ENCODE peak calls at places on chromosomes 1 and 21, in six cellular contexts. W is H9, Q is neuronal stem cell, D is H1, C is IMR-90, Y is trophoblast cell. G is an unnamed sample.

GRCh38 chr1:231196728-231197127 is 34.9 kb downstream of the TRIM67 start:
- DNase-seq in Q (no peak), D (no peak), W (no peak), C (no peak), Y (no peak), G (no peak)

GRCh38 chr1:165904948-165905347 is 77.5 kb downstream of the UCK2 start:
- DNase-seq in Y (no peak), Q (no peak), D (no peak), W (no peak), C (no peak), G (no peak)

GRCh38 chr1:12580054-12580887 is 37.7 kb downstream of the DHRS3 start:
- DNase-seq in Y (no peak), W (no peak), C (peak; percentile 51), D (no peak), Q (no peak), G (peak; percentile 43)

GRCh38 chr1:41840592-41841246 is 78.0 kb downstream of the HIVEP3 start:
- DNase-seq in D (no peak), W (no peak), Q (no peak), C (no peak), Y (no peak), G (no peak)

GRCh38 chr1:81682490-81682889 is 118.2 kb upstream of the ADGRL2 start:
- DNase-seq in W (peak; percentile 39), Q (no peak), C (peak; percentile 39), D (no peak), Y (peak; percentile 28), G (no peak)

GRCh38 chr1:178399177-178399728 is 97.5 kb downstream of the CLEC20A start:
- DNase-seq in W (peak; percentile 25), C (no peak), Y (no peak), D (no peak), Q (no peak), G (no peak)

GRCh38 chr1:151907363-151908139 is 1.8 kb downstream of the THEM4 start:
- DNase-seq in D (no peak), Q (peak; percentile 12), C (no peak), Y (no peak), W (no peak), G (no peak)

GRCh38 chr21:45974073-45975016 is 7.2 kb upstream of the COL6A1 start:
- DNase-seq in Q (no peak), C (peak; percentile 82), D (peak; percentile 78), W (peak; percentile 69), Y (no peak), G (peak; percentile 95)

GRCh38 chr1:227556288-227556687 is 7.1 kb upstream of the ZNF678 start:
- DNase-seq in C (no peak), Y (no peak), W (no peak), Q (no peak), D (no peak), G (no peak)

GRCh38 chr1:108644984-108645383 is 15.9 kb downstream of the HENMT1 start:
- DNase-seq in Y (no peak), D (no peak), Q (no peak), W (no peak), C (no peak), G (no peak)

GRCh38 chr1:193727850-193728249 is 541.4 kb upstream of the B3GALT2 start:
- DNase-seq in D (no peak), Q (no peak), Y (no peak), W (no peak), C (no peak), G (no peak)

GRCh38 chr1:192445849-192446489 is 129.2 kb downstream of the RGS21 start:
- DNase-seq in C (peak; percentile 60), W (no peak), D (peak; percentile 67), Y (peak; percentile 76), Q (peak; percentile 42), G (peak; percentile 54)

GRCh38 chr1:234845097-234845660 is 235.2 kb upstream of the IRF2BP2 start:
- DNase-seq in D (no peak), Y (no peak), Q (no peak), W (no peak), C (no peak), G (no peak)

GRCh38 chr1:93692983-93693591 is 11.4 kb upstream of the BCAR3 start:
- DNase-seq in W (no peak), Y (peak; percentile 79), Q (no peak), C (peak; percentile 90), D (no peak), G (peak; percentile 79)

GRCh38 chr1:100524355-100524754 is 13.6 kb upstream of the GPR88 start:
- DNase-seq in C (no peak), Q (no peak), D (no peak), W (no peak), Y (no peak), G (no peak)

GRCh38 chr1:100523038-100523649 is 14.8 kb upstream of the GPR88 start:
- DNase-seq in W (no peak), C (peak; percentile 21), Y (peak; percentile 6), D (no peak), Q (no peak), G (peak; percentile 23)

GRCh38 chr1:100528861-100529260 is 9.1 kb upstream of the GPR88 start:
- DNase-seq in Y (no peak), W (no peak), C (peak; percentile 64), Q (no peak), D (no peak), G (no peak)

GRCh38 chr1:100530141-100530540 is 7.8 kb upstream of the GPR88 start:
- DNase-seq in Q (no peak), C (no peak), W (no peak), D (no peak), Y (no peak), G (no peak)

GRCh38 chr1:100526894-100527293 is 11.0 kb upstream of the GPR88 start:
- DNase-seq in Y (no peak), C (no peak), D (no peak), Q (no peak), W (no peak), G (no peak)
- H4K91ac ChIP-seq in Y (no peak overlapping the region), C (no peak overlapping the region), D (no peak overlapping the region), Q (no peak overlapping the region), W (no peak overlapping the region), G (no peak overlapping the region)

DNA sequence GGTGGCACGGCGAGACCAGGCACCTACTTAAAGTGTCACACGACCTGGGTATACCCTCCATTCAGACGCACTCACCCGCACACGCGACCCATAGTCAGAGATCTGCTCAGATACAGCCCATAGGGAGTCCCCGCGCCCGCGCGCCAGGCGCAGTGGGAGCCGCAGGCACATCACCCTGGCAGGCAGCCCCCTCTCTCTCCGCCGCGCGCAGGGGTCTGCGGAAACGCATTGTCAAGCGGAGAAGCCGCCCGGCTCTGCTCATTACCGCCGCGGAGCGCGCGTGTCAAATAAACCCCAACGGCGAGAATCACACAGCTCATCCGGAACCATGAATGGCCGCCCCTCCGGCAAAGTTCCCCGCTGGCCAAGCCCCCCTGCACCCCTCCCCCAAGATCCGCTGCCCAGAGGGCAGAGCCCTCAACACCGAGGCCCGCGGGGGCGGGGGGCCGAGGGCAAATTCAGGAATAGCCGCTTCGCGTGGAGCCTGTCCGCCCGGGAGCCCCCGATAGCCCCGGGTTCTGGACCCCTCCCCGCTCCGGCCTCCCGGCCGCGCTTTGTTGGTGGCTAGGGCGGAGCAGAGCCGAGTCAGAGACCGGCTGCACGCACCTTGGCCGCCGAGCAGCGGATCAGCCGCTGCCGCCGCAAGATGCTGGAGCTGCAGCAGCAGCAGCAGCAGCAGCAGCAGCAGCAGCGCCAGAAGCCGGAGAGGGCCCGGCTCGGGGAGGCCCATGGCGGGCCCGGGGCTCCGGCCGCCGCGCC is 508 bp downstream of the LRP8 start:
- DNase-seq in Q (peak; percentile 50), C (peak; percentile 15), Y (peak; percentile 51), W (peak; percentile 52), D (peak; percentile 76), G (peak; percentile 69)
- H2BK120ac ChIP-seq in Q (peak overlapping the region; percentile 63), C (no peak overlapping the region), Y (no peak overlapping the region), W (no peak overlapping the region), D (no peak overlapping the region), G (peak overlapping the region; percentile 52)

GRCh38 chr1:207910678-207911354 is at the start of gene CD34:
- DNase-seq in W (peak; percentile 54), C (no peak), Y (peak; percentile 2), D (peak; percentile 72), Q (peak; percentile 23), G (no peak)

GRCh38 chr1:207904377-207904902 is 6.5 kb downstream of the CD34 start:
- DNase-seq in Q (no peak), Y (no peak), C (no peak), W (no peak), D (no peak), G (no peak)

GRCh38 chr1:207909687-207910086 is 1.2 kb downstream of the CD34 start:
- DNase-seq in D (no peak), Q (no peak), Y (no peak), C (no peak), W (no peak), G (no peak)

GRCh38 chr1:207911983-207912760 is 1.2 kb upstream of the CD34 start:
- DNase-seq in C (no peak), Y (no peak), D (no peak), W (no peak), Q (no peak), G (no peak)

DNA sequence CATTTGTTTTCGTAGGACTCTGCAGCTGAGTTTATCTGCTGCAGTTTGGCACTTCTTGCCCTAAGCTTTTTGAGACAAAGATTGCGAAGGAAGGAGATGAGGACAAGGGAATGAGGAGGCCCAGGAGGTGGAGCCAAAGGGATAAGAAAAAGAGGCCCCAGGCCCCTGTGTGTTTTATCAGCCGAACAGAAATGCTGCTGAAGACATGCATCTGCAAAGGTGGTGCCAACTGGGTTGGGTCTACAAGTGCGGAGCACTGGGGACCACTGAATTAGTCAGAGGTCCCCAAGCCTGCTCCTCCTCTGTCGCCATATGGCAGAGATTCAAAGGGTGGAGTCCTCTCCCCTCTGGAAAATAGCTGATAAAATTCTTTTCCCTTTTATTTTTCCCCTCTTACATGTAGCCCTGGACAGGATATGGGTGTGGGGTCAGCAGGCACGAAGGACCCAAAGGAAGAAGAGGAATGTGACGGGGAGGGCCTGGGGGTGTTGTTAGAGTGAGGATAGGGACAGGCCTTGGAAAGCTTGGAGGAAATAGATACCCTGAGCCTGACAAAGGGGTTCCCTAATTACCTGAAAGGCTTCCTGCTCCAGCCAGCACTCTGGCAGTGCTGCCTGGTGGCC is 2.7 kb downstream of the CD34 start:
- DNase-seq in C (no peak), Q (no peak), W (no peak), Y (no peak), D (no peak), G (no peak)
- H4K91ac ChIP-seq in C (no peak overlapping the region), Q (no peak overlapping the region), W (no peak overlapping the region), Y (no peak overlapping the region), D (no peak overlapping the region), G (no peak overlapping the region)

GRCh38 chr1:203126866-203127671 is 457 bp upstream of the ADORA1 start:
- DNase-seq in C (peak; percentile 4), W (peak; percentile 24), Y (no peak), Q (no peak), D (peak; percentile 49), G (peak; percentile 51)
- H2BK120ac ChIP-seq in C (no peak overlapping the region), W (no peak overlapping the region), Y (no peak overlapping the region), Q (peak overlapping the region; percentile 62), D (no peak overlapping the region), G (peak overlapping the region; percentile 39)

GRCh38 chr1:246511203-246511602 is 4.1 kb upstream of the SMYD3 start:
- DNase-seq in W (no peak), Y (no peak), C (no peak), Q (no peak), D (no peak), G (no peak)
- H4K91ac ChIP-seq in W (no peak overlapping the region), Y (no peak overlapping the region), C (no peak overlapping the region), Q (no peak overlapping the region), D (no peak overlapping the region), G (no peak overlapping the region)

GRCh38 chr1:43067856-43068751 is 104.0 kb downstream of the EBNA1BP2 start:
- DNase-seq in W (peak; percentile 65), Q (no peak), D (peak; percentile 68), Y (no peak), C (no peak), G (no peak)
- H2BK120ac ChIP-seq in W (no peak overlapping the region), Q (no peak overlapping the region), D (peak overlapping the region; percentile 62), Y (peak overlapping the region; percentile 90), C (peak overlapping the region; percentile 90), G (no peak overlapping the region)

G was measured in mesenchymal stem cell.